ENCODE peak calls at places on chromosomes 3 and 15, in nine cellular contexts. Z, Q, D, E, S, L, P, I and K are unnamed samples.
A peak's percentile ranks its signal among the peaks of the same experiment; 100 is the strongest.

GRCh38 chr3:158731938-158732855 is at the start of gene RARRES1:
- DNase-seq in Z (peak; percentile 77), Q (no peak), D (peak; percentile 43), E (peak; percentile 64), S (peak; percentile 86), L (peak; percentile 60), P (peak; percentile 74), I (peak; percentile 70), K (no peak)

GRCh38 chr3:45088959-45089358 is 57.2 kb downstream of the CDCP1 start:
- DNase-seq in Z (no peak), Q (no peak), D (no peak), E (no peak), S (no peak), L (no peak), P (no peak), I (no peak), K (no peak)

GRCh38 chr3:120129041-120129440 is 34.8 kb upstream of the GSK3B start:
- DNase-seq in Z (no peak), Q (no peak), D (no peak), E (no peak), S (no peak), L (no peak), P (no peak), I (no peak), K (no peak)

GRCh38 chr3:128917291-128917690 is 37.9 kb downstream of the ACAD9 start:
- DNase-seq in Z (no peak), Q (no peak), D (no peak), E (no peak), S (peak; percentile 30), L (no peak), P (no peak), I (no peak), K (no peak)

GRCh38 chr3:18474202-18474601 is 49.1 kb upstream of the SATB1 start:
- DNase-seq in Z (no peak), Q (no peak), D (peak; percentile 80), E (no peak), S (no peak), L (no peak), P (peak; percentile 14), I (no peak), K (no peak)

GRCh38 chr15:77024273-77025065 is 29.5 kb downstream of the PSTPIP1 start:
- DNase-seq in Z (peak; percentile 77), Q (peak; percentile 26), D (peak; percentile 56), E (peak; percentile 83), S (peak; percentile 81), L (peak; percentile 58), P (peak; percentile 19), I (peak; percentile 21), K (peak; percentile 76)

GRCh38 chr3:127588675-127589577 is 1.6 kb downstream of the TPRA1 start:
- DNase-seq in Z (peak; percentile 36), Q (no peak), D (no peak), E (no peak), S (no peak), L (peak; percentile 37), P (peak; percentile 81), I (peak; percentile 82), K (no peak)

GRCh38 chr3:112097378-112097777 is 11.2 kb downstream of the C3orf52 start:
- DNase-seq in Z (no peak), Q (no peak), D (peak; percentile 48), E (peak; percentile 13), S (peak; percentile 72), L (no peak), P (peak; percentile 99), I (peak; percentile 99), K (peak; percentile 66)

GRCh38 chr15:28920781-28921331 is 35.1 kb downstream of the APBA2 start:
- DNase-seq in Z (no peak), Q (no peak), D (no peak), E (no peak), S (no peak), L (no peak), P (no peak), I (no peak), K (no peak)

GRCh38 chr3:133478624-133479023 is 78.8 kb downstream of the BFSP2 start:
- DNase-seq in Z (no peak), Q (peak; percentile 47), D (no peak), E (no peak), S (no peak), L (no peak), P (no peak), I (no peak), K (no peak)

GRCh38 chr3:151726016-151726415 is 7.7 kb upstream of the AADACL2 start:
- DNase-seq in Z (no peak), Q (no peak), D (no peak), E (no peak), S (no peak), L (no peak), P (peak; percentile 41), I (no peak), K (peak; percentile 50)

GRCh38 chr15:95511680-95512079 is 818.8 kb upstream of the NR2F2 start:
- DNase-seq in Z (no peak), Q (no peak), D (no peak), E (no peak), S (no peak), L (no peak), P (peak; percentile 62), I (peak; percentile 11), K (no peak)

GRCh38 chr3:14216257-14217048 is 37.8 kb downstream of the LSM3 start:
- DNase-seq in Z (peak; percentile 71), Q (peak; percentile 89), D (peak; percentile 99), E (peak; percentile 88), S (no peak), L (peak; percentile 64), P (peak; percentile 86), I (no peak), K (peak; percentile 93)

GRCh38 chr3:108713801-108714200 is 43.4 kb downstream of the RETNLB start:
- DNase-seq in Z (no peak), Q (no peak), D (no peak), E (no peak), S (no peak), L (no peak), P (no peak), I (no peak), K (no peak)

GRCh38 chr3:66153961-66154923 is 66.6 kb upstream of the SLC25A26 start:
- DNase-seq in Z (peak; percentile 79), Q (no peak), D (no peak), E (peak; percentile 16), S (no peak), L (no peak), P (peak; percentile 37), I (no peak), K (peak; percentile 45)

GRCh38 chr3:149815318-149815717 is 2.3 kb downstream of the RNF13 start:
- DNase-seq in Z (no peak), Q (no peak), D (no peak), E (no peak), S (no peak), L (no peak), P (no peak), I (no peak), K (no peak)

GRCh38 chr3:45976191-45977091 is 19.2 kb downstream of the FYCO1 start:
- DNase-seq in Z (no peak), Q (peak; percentile 97), D (no peak), E (no peak), S (no peak), L (no peak), P (no peak), I (no peak), K (no peak)

GRCh38 chr3:49666592-49666991 is 7.6 kb upstream of the APEH start:
- DNase-seq in Z (no peak), Q (no peak), D (peak; percentile 28), E (no peak), S (no peak), L (no peak), P (no peak), I (no peak), K (peak; percentile 18)

GRCh38 chr3:123899300-123899865 is 15.3 kb upstream of the MYLK start:
- DNase-seq in Z (no peak), Q (no peak), D (peak; percentile 52), E (no peak), S (no peak), L (no peak), P (no peak), I (peak; percentile 28), K (no peak)

GRCh38 chr15:75763137-75763611 is 50.5 kb upstream of the CSPG4 start:
- DNase-seq in Z (no peak), Q (no peak), D (no peak), E (no peak), S (no peak), L (no peak), P (no peak), I (no peak), K (no peak)

GRCh38 chr3:30550246-30550645 is 56.2 kb upstream of the TGFBR2 start:
- DNase-seq in Z (no peak), Q (no peak), D (peak; percentile 44), E (no peak), S (no peak), L (no peak), P (no peak), I (no peak), K (no peak)

GRCh38 chr15:33243393-33243792 is 48.9 kb upstream of the FMN1 start:
- DNase-seq in Z (no peak), Q (no peak), D (no peak), E (no peak), S (no peak), L (no peak), P (peak; percentile 51), I (peak; percentile 87), K (no peak)

GRCh38 chr15:80404719-80405553 is 754 bp downstream of the ARNT2 start:
- DNase-seq in Z (peak; percentile 23), Q (no peak), D (peak; percentile 50), E (peak; percentile 30), S (no peak), L (no peak), P (peak; percentile 36), I (no peak), K (no peak)
- H3K4me3 ChIP-seq in Z (peak overlapping the region; percentile 76), Q (no peak overlapping the region), D (peak overlapping the region; percentile 24), E (peak overlapping the region; percentile 43), S (peak overlapping the region; percentile 55), L (peak overlapping the region; percentile 41), P (peak overlapping the region; percentile 28), I (peak overlapping the region; percentile 45), K (no peak overlapping the region)

DNA sequence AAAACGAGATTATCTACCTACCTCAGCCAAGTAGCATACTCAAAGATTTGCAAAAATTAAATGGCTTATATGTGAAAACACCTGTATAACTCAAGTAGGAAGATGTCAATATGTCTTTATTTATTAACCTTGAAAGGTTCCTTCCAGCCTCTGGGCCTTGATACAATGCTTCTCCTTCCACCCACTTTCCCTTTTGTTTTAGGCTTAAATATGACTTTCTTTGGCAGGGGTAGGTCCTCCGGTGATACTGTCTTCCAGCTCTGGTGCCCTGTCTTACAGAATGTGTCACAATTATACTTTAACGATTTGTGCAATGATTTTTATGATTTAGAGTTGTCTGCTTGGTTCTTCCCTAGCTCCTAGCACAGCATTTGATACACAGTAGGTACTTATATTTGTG is 4.1 kb downstream of the LINS1 start:
- DNase-seq in Z (no peak), Q (no peak), D (no peak), E (no peak), S (no peak), L (no peak), P (no peak), I (no peak), K (no peak)
- H3K4me3 ChIP-seq in Z (no peak overlapping the region), Q (no peak overlapping the region), D (no peak overlapping the region), E (no peak overlapping the region), S (no peak overlapping the region), L (no peak overlapping the region), P (no peak overlapping the region), I (no peak overlapping the region), K (no peak overlapping the region)

GRCh38 chr3:89877230-89877629 is 769.8 kb downstream of the EPHA3 start:
- DNase-seq in Z (no peak), Q (no peak), D (no peak), E (no peak), S (no peak), L (no peak), P (no peak), I (no peak), K (no peak)
- H3K4me3 ChIP-seq in Z (no peak overlapping the region), Q (no peak overlapping the region), D (no peak overlapping the region), E (no peak overlapping the region), S (no peak overlapping the region), L (no peak overlapping the region), P (no peak overlapping the region), I (no peak overlapping the region), K (no peak overlapping the region)

GRCh38 chr3:63968612-63969350 is 54.5 kb downstream of the PSMD6 start:
- DNase-seq in Z (no peak), Q (no peak), D (no peak), E (no peak), S (no peak), L (no peak), P (peak; percentile 63), I (peak; percentile 26), K (no peak)
- H3K4me3 ChIP-seq in Z (no peak overlapping the region), Q (peak overlapping the region; percentile 68), D (no peak overlapping the region), E (peak overlapping the region; percentile 40), S (peak overlapping the region; percentile 42), L (peak overlapping the region; percentile 41), P (peak overlapping the region; percentile 31), I (peak overlapping the region; percentile 15), K (no peak overlapping the region)